ENCODE peak calls at places on chromosomes 12 and 14, in five cellular contexts. T, G, B, X and I are unnamed samples. For H3K27me3, the result is how much of the 10 kb centered on the place peaks cover.

GRCh38 chr12:92478692-92479091 is 224.1 kb upstream of the PLEKHG7 start:
- DNase-seq in X (no peak), G (no peak), T (no peak), B (no peak), I (no peak)

GRCh38 chr12:132146772-132147422 is 2.6 kb downstream of the NOC4L start:
- DNase-seq in B (no peak), G (no peak), X (no peak), T (no peak), I (no peak)

GRCh38 chr12:12946686-12947355 is 5.1 kb downstream of the GPRC5D start:
- DNase-seq in X (no peak), G (no peak), B (no peak), T (no peak), I (no peak)

GRCh38 chr12:3171195-3171591 is 94.0 kb downstream of the TSPAN9 start:
- DNase-seq in T (no peak), B (peak), G (peak), X (peak), I (no peak)

GRCh38 chr14:100994082-100994481 is 90.6 kb upstream of the RTL1 start:
- DNase-seq in B (no peak), X (no peak), T (no peak), G (peak), I (no peak)

GRCh38 chr14:101889898-101890297 is 74.5 kb upstream of the DYNC1H1 start:
- DNase-seq in X (peak), G (no peak), B (peak), T (no peak), I (no peak)

GRCh38 chr12:121467638-121468403 is 67.9 kb downstream of the RNF34 start:
- DNase-seq in X (peak), G (no peak), B (peak), T (peak), I (peak)

GRCh38 chr14:37584211-37585100 is 10.6 kb downstream of the FOXA1 start:
- DNase-seq in G (no peak), B (no peak), X (no peak), T (no peak), I (peak)

GRCh38 chr14:75906680-75907280 is 75.0 kb downstream of the TGFB3 start:
- DNase-seq in X (peak), G (peak), T (peak), B (peak), I (no peak)

GRCh38 chr14:61615743-61616523 is 79.4 kb upstream of the HIF1A start:
- DNase-seq in X (no peak), G (no peak), B (no peak), T (no peak), I (no peak)

GRCh38 chr12:108768591-108769500 is 37.5 kb upstream of the CORO1C start:
- DNase-seq in B (peak), T (peak), X (no peak), G (no peak), I (peak)

GRCh38 chr12:40632933-40633332 is 59.3 kb upstream of the CNTN1 start:
- DNase-seq in G (no peak), B (no peak), T (no peak), X (no peak), I (no peak)

GRCh38 chr12:33830070-33830469 is 192.2 kb upstream of the ALG10 start:
- DNase-seq in G (no peak), T (no peak), X (no peak), B (no peak), I (no peak)

GRCh38 chr14:68598621-68599447 is 194.0 kb downstream of the ZFP36L1 start:
- DNase-seq in G (peak), T (no peak), X (peak), B (no peak), I (no peak)

GRCh38 chr14:68230941-68231717 is 411.6 kb downstream of the RAD51B start:
- DNase-seq in B (peak), G (peak), T (no peak), X (no peak), I (no peak)

GRCh38 chr14:23307687-23308644 is 1.3 kb downstream of the BCL2L2 start:
- DNase-seq in X (no peak), B (no peak), T (no peak), G (peak), I (no peak)

GRCh38 chr12:85765443-85765842 is 70.8 kb downstream of the RASSF9 start:
- DNase-seq in B (no peak), X (no peak), G (no peak), T (no peak), I (no peak)

GRCh38 chr12:95608252-95609033 is 57.2 kb upstream of the USP44 start:
- DNase-seq in X (peak), T (no peak), B (no peak), G (peak), I (peak)

GRCh38 chr12:67681941-67682340 is 33.4 kb downstream of the DYRK2 start:
- DNase-seq in X (no peak), T (no peak), G (no peak), B (no peak), I (no peak)

GRCh38 chr14:56659964-56660551 is 80.5 kb downstream of the TMEM260 start:
- DNase-seq in G (peak), X (peak), T (peak), B (peak), I (no peak)

GRCh38 chr12:52264435-52264825 is 10.0 kb upstream of the KRT86 start:
- DNase-seq in B (no peak), X (no peak), G (no peak), T (no peak), I (no peak)

GRCh38 chr14:92513966-92514843 is 624 bp downstream of the RIN3 start:
- DNase-seq in T (no peak), G (peak), B (peak), X (peak), I (peak)

GRCh38 chr14:32537166-32537565 is 208.1 kb downstream of the AKAP6 start:
- DNase-seq in B (no peak), G (no peak), T (no peak), X (no peak), I (no peak)

GRCh38 chr12:11039171-11039570 is 8.0 kb upstream of the TAS2R31 start:
- DNase-seq in G (no peak), T (no peak), X (no peak), B (no peak), I (no peak)

GRCh38 chr12:62882140-62882539 is 52.8 kb downstream of the PPM1H start:
- DNase-seq in X (no peak), T (no peak), B (no peak), G (no peak), I (no peak)

GRCh38 chr14:89121961-89122675 is 294.9 kb downstream of the FOXN3 start:
- DNase-seq in T (peak), B (peak), X (no peak), G (no peak), I (peak)

GRCh38 chr12:132838464-132839080 is 9.9 kb upstream of the GOLGA3 start:
- DNase-seq in X (no peak), B (no peak), G (no peak), T (no peak), I (no peak)

GRCh38 chr12:77980782-77981181 is 150.1 kb downstream of the NAV3 start:
- DNase-seq in G (no peak), B (no peak), T (no peak), X (no peak), I (no peak)

GRCh38 chr14:99225804-99226203 is 46.2 kb downstream of the BCL11B start:
- DNase-seq in G (no peak), T (no peak), X (no peak), B (no peak), I (no peak)
- H3K27me3 ChIP-seq in G (under half), T (under half), X (under half), B (under half), I (under half)

DNA sequence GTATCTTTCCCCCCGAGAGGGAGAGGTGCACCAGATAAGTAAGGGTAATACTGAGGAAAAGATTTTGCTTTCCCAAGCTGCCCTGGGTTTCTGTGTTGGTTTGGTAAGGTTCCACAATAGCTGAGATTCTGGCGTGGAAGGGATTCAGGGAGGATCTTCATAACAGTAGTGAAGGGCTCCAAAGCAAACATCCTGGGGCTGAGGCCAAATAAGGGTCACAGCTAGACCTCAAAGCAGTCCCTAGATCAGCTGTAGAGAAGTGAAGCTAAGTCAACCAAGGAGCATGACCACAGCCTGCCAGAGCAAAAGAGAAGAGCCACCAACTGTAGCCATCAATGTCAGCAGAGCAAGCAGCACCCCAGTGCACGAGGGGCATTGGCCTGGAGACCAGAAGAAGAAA is 73.2 kb upstream of the SLC35F4 start:
- DNase-seq in B (no peak), X (no peak), T (no peak), G (no peak), I (no peak)
- H2BK15ac ChIP-seq in B (no peak), X (no peak), T (no peak), G (no peak), I (no peak)

GRCh38 chr12:54021006-54021405 is 7.2 kb upstream of the HOXC6 start:
- DNase-seq in B (no peak), G (no peak), X (peak), T (no peak), I (no peak)

GRCh38 chr12:54022960-54023884 is 5.0 kb upstream of the HOXC6 start:
- DNase-seq in G (no peak), T (no peak), X (no peak), B (no peak), I (no peak)

GRCh38 chr12:54020587-54020969 is 7.7 kb upstream of the HOXC6 start:
- DNase-seq in T (no peak), G (no peak), B (no peak), X (peak), I (no peak)

GRCh38 chr12:54019924-54020586 is 8.2 kb upstream of the HOXC6 start:
- DNase-seq in T (no peak), X (peak), B (no peak), G (no peak), I (no peak)

DNA sequence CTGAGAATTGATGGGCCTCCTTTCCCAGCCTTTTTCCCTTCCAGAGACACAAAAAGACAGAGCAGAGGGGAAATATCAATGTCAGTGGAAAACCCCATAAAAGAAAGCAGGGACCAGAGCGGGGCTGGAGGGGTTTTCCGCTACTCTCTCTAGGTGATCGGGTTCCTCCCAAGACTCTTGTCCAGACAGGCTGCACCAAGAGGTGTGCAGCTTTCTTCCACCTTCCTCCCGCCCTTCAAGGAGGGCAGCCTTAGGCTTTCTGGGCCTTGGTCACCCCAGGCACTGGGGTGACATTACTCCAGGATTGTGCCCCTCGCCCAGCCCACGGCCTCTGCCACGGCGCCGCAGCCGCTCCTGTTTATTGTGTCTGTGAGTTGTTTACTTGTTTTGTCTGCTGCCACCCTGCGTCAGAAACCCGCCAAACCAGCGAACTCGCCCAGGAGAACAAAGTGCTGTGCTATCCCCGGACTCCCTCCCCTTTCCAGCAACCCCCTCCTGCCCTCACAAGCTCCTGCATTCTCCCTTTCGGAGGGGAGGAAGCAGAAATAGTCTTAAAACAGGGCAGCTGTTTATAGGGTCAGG is 6.7 kb upstream of the HOXC6 start:
- DNase-seq in X (peak), B (peak), T (no peak), G (no peak), I (peak)
- H3K27me3 ChIP-seq in X (under half), B (half or more), T (half or more), G (half or more), I (half or more)

GRCh38 chr12:69613351-69613750 is 2.6 kb upstream of the LRRC10 start:
- DNase-seq in B (no peak), G (no peak), X (no peak), T (no peak), I (no peak)

GRCh38 chr12:69616025-69616424 is 5.3 kb upstream of the LRRC10 start:
- DNase-seq in X (no peak), B (no peak), T (no peak), G (no peak), I (no peak)

GRCh38 chr12:69608114-69608513 is 2.6 kb downstream of the LRRC10 start:
- DNase-seq in G (no peak), X (no peak), B (no peak), T (no peak), I (no peak)

GRCh38 chr12:69610126-69610525 is 581 bp downstream of the LRRC10 start:
- DNase-seq in T (no peak), G (no peak), X (no peak), B (no peak), I (no peak)

GRCh38 chr12:69610729-69611128 is at the start of gene LRRC10:
- DNase-seq in T (no peak), X (no peak), B (no peak), G (no peak), I (no peak)
- H2BK15ac ChIP-seq in T (peak), X (no peak), B (no peak), G (no peak), I (no peak)

GRCh38 chr12:57614948-57615500 is 3.8 kb downstream of the ARHGEF25 start:
- DNase-seq in X (no peak), G (no peak), B (no peak), T (no peak), I (no peak)
- H3K27me3 ChIP-seq in X (under half), G (under half), B (half or more), T (under half), I (under half)

GRCh38 chr14:90691627-90692026 is 124.6 kb downstream of the TTC7B start:
- DNase-seq in B (no peak), T (no peak), X (no peak), G (no peak), I (no peak)

GRCh38 chr14:90692826-90693225 is 123.4 kb downstream of the TTC7B start:
- DNase-seq in T (no peak), G (peak), X (no peak), B (no peak), I (no peak)

GRCh38 chr14:90692061-90692460 is 124.2 kb downstream of the TTC7B start:
- DNase-seq in X (no peak), T (no peak), B (no peak), G (peak), I (no peak)

GRCh38 chr14:90695997-90696681 is 120.1 kb downstream of the TTC7B start:
- DNase-seq in X (no peak), B (no peak), T (no peak), G (no peak), I (no peak)

DNA sequence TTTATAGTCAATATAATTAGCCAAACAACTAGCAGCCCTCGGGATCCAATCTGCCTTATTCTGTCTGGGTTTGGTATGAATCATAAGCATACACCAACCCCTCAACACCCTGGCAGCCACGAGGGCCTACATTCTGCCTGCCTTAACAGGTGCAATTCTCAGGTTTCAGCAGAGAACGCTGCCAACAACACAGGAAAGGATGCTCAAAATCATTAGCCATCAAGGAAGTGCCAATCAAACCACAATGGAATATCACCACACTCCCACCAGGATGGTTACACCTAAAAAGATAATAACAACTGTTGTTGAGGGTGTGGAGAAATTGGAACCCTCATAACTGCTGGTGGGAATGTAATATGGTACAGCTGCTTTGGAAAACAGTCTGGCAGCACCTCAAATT is 122.8 kb downstream of the TTC7B start:
- DNase-seq in G (no peak), B (no peak), X (no peak), T (no peak), I (no peak)
- H2BK15ac ChIP-seq in G (no peak), B (no peak), X (no peak), T (no peak), I (no peak)